ENCODE peak calls at places on chromosomes 6 and 20, in ten cellular contexts. One of them, this sample, is unnamed.

GRCh38 chr6:112912351-112913101 is 565.4 kb downstream of the RFPL4B start:
- DNase-seq in endothelial cell: no peak
- DNase-seq in NCI-H1417: no peak
- DNase-seq in iPS DF 6.9: no peak
- DNase-seq in endodermal cell: no peak
- DNase-seq in AG20443: peak; percentile 31
- DNase-seq in left lung: no peak
- DNase-seq in astrocyte of the spinal cord: peak; percentile 78
- DNase-seq in adrenal gland: no peak
- DNase-seq in kidney glomerular epithelial cell: peak; percentile 36
- DNase-seq in this sample: no peak

GRCh38 chr6:52307900-52308372 is 23.4 kb upstream of the MCM3 start:
- DNase-seq in endodermal cell: no peak
- DNase-seq in NCI-H1417: no peak
- DNase-seq in iPS DF 6.9: no peak
- DNase-seq in kidney glomerular epithelial cell: no peak
- DNase-seq in AG20443: no peak
- DNase-seq in left lung: no peak
- DNase-seq in adrenal gland: no peak
- DNase-seq in astrocyte of the spinal cord: no peak
- DNase-seq in endothelial cell: no peak
- DNase-seq in this sample: no peak

GRCh38 chr20:20455945-20456344 is 88.0 kb downstream of the INSM1 start:
- DNase-seq in AG20443: no peak
- DNase-seq in NCI-H1417: peak; percentile 62
- DNase-seq in endothelial cell: no peak
- DNase-seq in kidney glomerular epithelial cell: no peak
- DNase-seq in endodermal cell: no peak
- DNase-seq in left lung: no peak
- DNase-seq in iPS DF 6.9: no peak
- DNase-seq in adrenal gland: no peak
- DNase-seq in astrocyte of the spinal cord: no peak
- DNase-seq in this sample: no peak

GRCh38 chr6:167058261-167058660 is 59.1 kb downstream of the CEP43 start:
- DNase-seq in kidney glomerular epithelial cell: no peak
- DNase-seq in NCI-H1417: no peak
- DNase-seq in astrocyte of the spinal cord: peak; percentile 14
- DNase-seq in iPS DF 6.9: no peak
- DNase-seq in endothelial cell: no peak
- DNase-seq in AG20443: no peak
- DNase-seq in endodermal cell: no peak
- DNase-seq in left lung: no peak
- DNase-seq in adrenal gland: peak; percentile 61
- DNase-seq in this sample: no peak

GRCh38 chr6:151067684-151068596 is 171.8 kb upstream of the AKAP12 start:
- DNase-seq in iPS DF 6.9: no peak
- DNase-seq in astrocyte of the spinal cord: peak; percentile 98
- DNase-seq in AG20443: peak; percentile 69
- DNase-seq in adrenal gland: peak; percentile 66
- DNase-seq in left lung: no peak
- DNase-seq in NCI-H1417: no peak
- DNase-seq in endothelial cell: no peak
- DNase-seq in endodermal cell: no peak
- DNase-seq in kidney glomerular epithelial cell: peak; percentile 98
- DNase-seq in this sample: peak; percentile 55

GRCh38 chr6:150273457-150274309 is 95.1 kb upstream of the IYD start:
- DNase-seq in endodermal cell: no peak
- DNase-seq in kidney glomerular epithelial cell: no peak
- DNase-seq in left lung: no peak
- DNase-seq in AG20443: no peak
- DNase-seq in iPS DF 6.9: no peak
- DNase-seq in adrenal gland: no peak
- DNase-seq in endothelial cell: no peak
- DNase-seq in astrocyte of the spinal cord: peak; percentile 75
- DNase-seq in NCI-H1417: peak; percentile 35
- DNase-seq in this sample: no peak

GRCh38 chr6:71388846-71389543 is 100.4 kb downstream of the OGFRL1 start:
- DNase-seq in kidney glomerular epithelial cell: no peak
- DNase-seq in endodermal cell: no peak
- DNase-seq in NCI-H1417: no peak
- DNase-seq in AG20443: no peak
- DNase-seq in astrocyte of the spinal cord: no peak
- DNase-seq in left lung: no peak
- DNase-seq in endothelial cell: no peak
- DNase-seq in adrenal gland: no peak
- DNase-seq in iPS DF 6.9: no peak
- DNase-seq in this sample: no peak

GRCh38 chr6:36631326-36632046 is 37.3 kb downstream of the SRSF3 start:
- DNase-seq in adrenal gland: no peak
- DNase-seq in AG20443: no peak
- DNase-seq in endothelial cell: no peak
- DNase-seq in iPS DF 6.9: no peak
- DNase-seq in endodermal cell: no peak
- DNase-seq in kidney glomerular epithelial cell: no peak
- DNase-seq in astrocyte of the spinal cord: no peak
- DNase-seq in left lung: no peak
- DNase-seq in NCI-H1417: no peak
- DNase-seq in this sample: no peak

GRCh38 chr20:4156411-4156810 is 141.1 kb upstream of the RNF24 start:
- DNase-seq in endothelial cell: no peak
- DNase-seq in AG20443: no peak
- DNase-seq in astrocyte of the spinal cord: no peak
- DNase-seq in endodermal cell: no peak
- DNase-seq in adrenal gland: no peak
- DNase-seq in iPS DF 6.9: no peak
- DNase-seq in kidney glomerular epithelial cell: no peak
- DNase-seq in left lung: peak; percentile 31
- DNase-seq in NCI-H1417: no peak
- DNase-seq in this sample: no peak

GRCh38 chr6:111842891-111843290 is 30.4 kb downstream of the FYN start:
- DNase-seq in astrocyte of the spinal cord: peak; percentile 57
- DNase-seq in adrenal gland: no peak
- DNase-seq in endothelial cell: no peak
- DNase-seq in iPS DF 6.9: no peak
- DNase-seq in kidney glomerular epithelial cell: no peak
- DNase-seq in endodermal cell: no peak
- DNase-seq in NCI-H1417: no peak
- DNase-seq in left lung: no peak
- DNase-seq in AG20443: no peak
- DNase-seq in this sample: no peak

GRCh38 chr6:170173416-170173990 is 117.4 kb downstream of the DLL1 start:
- DNase-seq in AG20443: no peak
- DNase-seq in iPS DF 6.9: no peak
- DNase-seq in NCI-H1417: no peak
- DNase-seq in endothelial cell: no peak
- DNase-seq in kidney glomerular epithelial cell: no peak
- DNase-seq in endodermal cell: peak; percentile 36
- DNase-seq in left lung: peak; percentile 12
- DNase-seq in astrocyte of the spinal cord: no peak
- DNase-seq in adrenal gland: no peak
- DNase-seq in this sample: no peak

GRCh38 chr6:38646166-38646565 is 6.4 kb upstream of the BTBD9 start:
- DNase-seq in adrenal gland: no peak
- DNase-seq in AG20443: no peak
- DNase-seq in kidney glomerular epithelial cell: no peak
- DNase-seq in left lung: no peak
- DNase-seq in endothelial cell: no peak
- DNase-seq in endodermal cell: no peak
- DNase-seq in iPS DF 6.9: no peak
- DNase-seq in NCI-H1417: no peak
- DNase-seq in astrocyte of the spinal cord: peak; percentile 7
- DNase-seq in this sample: no peak

GRCh38 chr6:33577106-33577535 is 3.0 kb downstream of the BAK1 start:
- DNase-seq in endothelial cell: no peak
- DNase-seq in left lung: peak; percentile 74
- DNase-seq in astrocyte of the spinal cord: no peak
- DNase-seq in iPS DF 6.9: no peak
- DNase-seq in endodermal cell: no peak
- DNase-seq in NCI-H1417: no peak
- DNase-seq in kidney glomerular epithelial cell: no peak
- DNase-seq in adrenal gland: peak; percentile 97
- DNase-seq in AG20443: no peak
- DNase-seq in this sample: no peak

GRCh38 chr6:30955367-30956042 is 14.7 kb downstream of the MUCL3 start:
- DNase-seq in AG20443: peak; percentile 63
- DNase-seq in NCI-H1417: peak; percentile 77
- DNase-seq in endodermal cell: peak; percentile 88
- DNase-seq in endothelial cell: peak; percentile 19
- DNase-seq in adrenal gland: peak; percentile 32
- DNase-seq in kidney glomerular epithelial cell: no peak
- DNase-seq in astrocyte of the spinal cord: peak; percentile 12
- DNase-seq in iPS DF 6.9: no peak
- DNase-seq in left lung: peak; percentile 83
- DNase-seq in this sample: no peak

GRCh38 chr6:159777240-159777904 is 12.0 kb downstream of the TCP1 start:
- DNase-seq in adrenal gland: no peak
- DNase-seq in NCI-H1417: peak; percentile 39
- DNase-seq in astrocyte of the spinal cord: no peak
- DNase-seq in endodermal cell: no peak
- DNase-seq in endothelial cell: no peak
- DNase-seq in left lung: no peak
- DNase-seq in iPS DF 6.9: no peak
- DNase-seq in AG20443: no peak
- DNase-seq in kidney glomerular epithelial cell: no peak
- DNase-seq in this sample: no peak

GRCh38 chr6:82589509-82590206 is 226.0 kb downstream of the TPBG start:
- DNase-seq in NCI-H1417: peak; percentile 70
- DNase-seq in astrocyte of the spinal cord: peak; percentile 96
- DNase-seq in left lung: no peak
- DNase-seq in adrenal gland: no peak
- DNase-seq in AG20443: peak; percentile 30
- DNase-seq in endothelial cell: peak; percentile 18
- DNase-seq in endodermal cell: peak; percentile 75
- DNase-seq in iPS DF 6.9: no peak
- DNase-seq in kidney glomerular epithelial cell: peak; percentile 51
- DNase-seq in this sample: peak; percentile 13

GRCh38 chr20:44714701-44715494 is at the start of gene CCN5:
- DNase-seq in NCI-H1417: no peak
- DNase-seq in kidney glomerular epithelial cell: peak; percentile 25
- DNase-seq in adrenal gland: peak; percentile 93
- DNase-seq in astrocyte of the spinal cord: peak; percentile 84
- DNase-seq in endodermal cell: no peak
- DNase-seq in left lung: peak; percentile 85
- DNase-seq in iPS DF 6.9: no peak
- DNase-seq in endothelial cell: no peak
- DNase-seq in AG20443: peak; percentile 90
- DNase-seq in this sample: peak; percentile 67

GRCh38 chr6:56386717-56387116 is 139.3 kb upstream of the COL21A1 start:
- DNase-seq in NCI-H1417: no peak
- DNase-seq in AG20443: no peak
- DNase-seq in iPS DF 6.9: no peak
- DNase-seq in kidney glomerular epithelial cell: no peak
- DNase-seq in endothelial cell: no peak
- DNase-seq in endodermal cell: no peak
- DNase-seq in adrenal gland: no peak
- DNase-seq in left lung: no peak
- DNase-seq in astrocyte of the spinal cord: no peak
- DNase-seq in this sample: no peak

GRCh38 chr6:113362542-113363430 is 494.4 kb upstream of the MARCKS start:
- DNase-seq in astrocyte of the spinal cord: peak; percentile 51
- DNase-seq in endodermal cell: no peak
- DNase-seq in left lung: no peak
- DNase-seq in kidney glomerular epithelial cell: no peak
- DNase-seq in endothelial cell: no peak
- DNase-seq in AG20443: no peak
- DNase-seq in NCI-H1417: no peak
- DNase-seq in iPS DF 6.9: no peak
- DNase-seq in adrenal gland: no peak
- DNase-seq in this sample: no peak

GRCh38 chr6:65000815-65001214 is 706.2 kb downstream of the EYS start:
- DNase-seq in endothelial cell: no peak
- DNase-seq in iPS DF 6.9: no peak
- DNase-seq in adrenal gland: no peak
- DNase-seq in NCI-H1417: no peak
- DNase-seq in AG20443: no peak
- DNase-seq in left lung: no peak
- DNase-seq in endodermal cell: no peak
- DNase-seq in astrocyte of the spinal cord: no peak
- DNase-seq in kidney glomerular epithelial cell: no peak
- DNase-seq in this sample: no peak

GRCh38 chr6:127120109-127120786 is 1.8 kb downstream of the RSPO3 start:
- DNase-seq in iPS DF 6.9: no peak
- DNase-seq in NCI-H1417: peak; percentile 63
- DNase-seq in endothelial cell: peak; percentile 15
- DNase-seq in kidney glomerular epithelial cell: no peak
- DNase-seq in adrenal gland: no peak
- DNase-seq in AG20443: peak; percentile 11
- DNase-seq in left lung: peak; percentile 33
- DNase-seq in endodermal cell: peak; percentile 74
- DNase-seq in astrocyte of the spinal cord: no peak
- DNase-seq in this sample: no peak

GRCh38 chr20:51800132-51800721 is 2.1 kb downstream of the SALL4 start:
- DNase-seq in adrenal gland: peak; percentile 34
- DNase-seq in kidney glomerular epithelial cell: peak; percentile 7
- DNase-seq in AG20443: peak; percentile 79
- DNase-seq in NCI-H1417: peak; percentile 86
- DNase-seq in endothelial cell: peak; percentile 96
- DNase-seq in endodermal cell: peak; percentile 99
- DNase-seq in left lung: peak; percentile 58
- DNase-seq in iPS DF 6.9: peak; percentile 79
- DNase-seq in astrocyte of the spinal cord: peak; percentile 19
- DNase-seq in this sample: peak; percentile 97

GRCh38 chr20:63680857-63681608 is 15.4 kb upstream of the TNFRSF6B start:
- DNase-seq in left lung: no peak
- DNase-seq in endothelial cell: no peak
- DNase-seq in astrocyte of the spinal cord: no peak
- DNase-seq in NCI-H1417: no peak
- DNase-seq in iPS DF 6.9: no peak
- DNase-seq in AG20443: no peak
- DNase-seq in endodermal cell: no peak
- DNase-seq in adrenal gland: no peak
- DNase-seq in kidney glomerular epithelial cell: no peak
- DNase-seq in this sample: no peak

GRCh38 chr6:147486683-147487082 is 21.8 kb upstream of the SAMD5 start:
- DNase-seq in endodermal cell: no peak
- DNase-seq in adrenal gland: no peak
- DNase-seq in left lung: no peak
- DNase-seq in astrocyte of the spinal cord: no peak
- DNase-seq in kidney glomerular epithelial cell: no peak
- DNase-seq in NCI-H1417: no peak
- DNase-seq in iPS DF 6.9: no peak
- DNase-seq in endothelial cell: no peak
- DNase-seq in AG20443: no peak
- DNase-seq in this sample: no peak

This sample was measured in HuH-7.